ENCODE peak calls at places on chromosomes 7 and 10, in five cellular contexts. One of them, this sample, is unnamed.

GRCh38 chr7:24417526-24418120 is 133.6 kb downstream of the NPY start:
- DNase-seq in A549: no peak
- DNase-seq in dorsolateral prefrontal cortex: no peak
- DNase-seq in lower leg skin: no peak
- DNase-seq in Peyer's patch: no peak
- DNase-seq in this sample: no peak

GRCh38 chr10:50431791-50432190 is 180.5 kb upstream of the ASAH2 start:
- DNase-seq in A549: no peak
- DNase-seq in dorsolateral prefrontal cortex: no peak
- DNase-seq in lower leg skin: no peak
- DNase-seq in Peyer's patch: no peak
- DNase-seq in this sample: no peak

GRCh38 chr10:131683941-131684340 is 216.9 kb upstream of the PPP2R2D start:
- DNase-seq in A549: no peak
- DNase-seq in dorsolateral prefrontal cortex: no peak
- DNase-seq in lower leg skin: no peak
- DNase-seq in Peyer's patch: no peak
- DNase-seq in this sample: no peak

GRCh38 chr10:70034252-70034651 is 18.4 kb upstream of the MACROH2A2 start:
- DNase-seq in A549: no peak
- DNase-seq in dorsolateral prefrontal cortex: no peak
- DNase-seq in lower leg skin: no peak
- DNase-seq in Peyer's patch: no peak
- DNase-seq in this sample: no peak

GRCh38 chr7:92460109-92460508 is 12.8 kb downstream of the GATAD1 start:
- DNase-seq in A549: no peak
- DNase-seq in dorsolateral prefrontal cortex: no peak
- DNase-seq in lower leg skin: no peak
- DNase-seq in Peyer's patch: no peak
- DNase-seq in this sample: no peak

GRCh38 chr7:132575987-132576722 is at the start of gene PLXNA4:
- DNase-seq in A549: no peak
- DNase-seq in dorsolateral prefrontal cortex: peak; percentile 30
- DNase-seq in lower leg skin: peak; percentile 82
- DNase-seq in Peyer's patch: no peak
- DNase-seq in this sample: peak; percentile 14

GRCh38 chr7:40493609-40494041 is 358.8 kb downstream of the SUGCT start:
- DNase-seq in A549: no peak
- DNase-seq in dorsolateral prefrontal cortex: no peak
- DNase-seq in lower leg skin: no peak
- DNase-seq in Peyer's patch: no peak
- DNase-seq in this sample: no peak

GRCh38 chr7:44063894-44064651 is 1.3 kb downstream of the PGAM2 start:
- DNase-seq in A549: no peak
- DNase-seq in dorsolateral prefrontal cortex: no peak
- DNase-seq in lower leg skin: peak; percentile 82
- DNase-seq in Peyer's patch: peak; percentile 46
- DNase-seq in this sample: no peak

GRCh38 chr7:69438584-69438983 is 159.7 kb upstream of the AUTS2 start:
- DNase-seq in A549: no peak
- DNase-seq in dorsolateral prefrontal cortex: no peak
- DNase-seq in lower leg skin: no peak
- DNase-seq in Peyer's patch: no peak
- DNase-seq in this sample: no peak

GRCh38 chr7:2483495-2483894 is 7.3 kb upstream of the GRIFIN start:
- DNase-seq in A549: no peak
- DNase-seq in dorsolateral prefrontal cortex: no peak
- DNase-seq in lower leg skin: no peak
- DNase-seq in Peyer's patch: no peak
- DNase-seq in this sample: no peak

GRCh38 chr7:76386691-76387260 is 22.7 kb downstream of the SSC4D start:
- DNase-seq in A549: no peak
- DNase-seq in dorsolateral prefrontal cortex: no peak
- DNase-seq in lower leg skin: no peak
- DNase-seq in Peyer's patch: no peak
- DNase-seq in this sample: no peak

GRCh38 chr10:122294511-122295422 is 23.7 kb downstream of the BTBD16 start:
- DNase-seq in A549: no peak
- DNase-seq in dorsolateral prefrontal cortex: no peak
- DNase-seq in lower leg skin: no peak
- DNase-seq in Peyer's patch: no peak
- DNase-seq in this sample: no peak

GRCh38 chr7:131026297-131027003 is 292.4 kb upstream of the KLF14 start:
- DNase-seq in A549: no peak
- DNase-seq in dorsolateral prefrontal cortex: no peak
- DNase-seq in lower leg skin: no peak
- DNase-seq in Peyer's patch: no peak
- DNase-seq in this sample: no peak

GRCh38 chr7:142248-142955 is 50.0 kb upstream of the FAM20C start:
- DNase-seq in A549: no peak
- DNase-seq in dorsolateral prefrontal cortex: no peak
- DNase-seq in lower leg skin: no peak
- DNase-seq in Peyer's patch: peak; percentile 84
- DNase-seq in this sample: no peak

GRCh38 chr7:101333912-101334311 is 12.3 kb upstream of the IFT22 start:
- DNase-seq in A549: no peak
- DNase-seq in dorsolateral prefrontal cortex: no peak
- DNase-seq in lower leg skin: no peak
- DNase-seq in Peyer's patch: no peak
- DNase-seq in this sample: no peak

GRCh38 chr10:132396495-132397035 is 435 bp upstream of the PWWP2B start:
- DNase-seq in A549: no peak
- DNase-seq in dorsolateral prefrontal cortex: no peak
- DNase-seq in lower leg skin: no peak
- DNase-seq in Peyer's patch: peak; percentile 87
- DNase-seq in this sample: peak; percentile 53

GRCh38 chr7:47787249-47788069 is 160.8 kb downstream of the PKD1L1 start:
- DNase-seq in A549: no peak
- DNase-seq in dorsolateral prefrontal cortex: no peak
- DNase-seq in lower leg skin: no peak
- DNase-seq in Peyer's patch: no peak
- DNase-seq in this sample: no peak

GRCh38 chr10:17673517-17674051 is 29.6 kb downstream of the STAM start:
- DNase-seq in A549: peak; percentile 66
- DNase-seq in dorsolateral prefrontal cortex: no peak
- DNase-seq in lower leg skin: no peak
- DNase-seq in Peyer's patch: no peak
- DNase-seq in this sample: no peak

GRCh38 chr10:1210667-1211066 is 154.5 kb downstream of the WDR37 start:
- DNase-seq in A549: no peak
- DNase-seq in dorsolateral prefrontal cortex: no peak
- DNase-seq in lower leg skin: peak; percentile 63
- DNase-seq in Peyer's patch: peak; percentile 32
- DNase-seq in this sample: no peak

GRCh38 chr7:47836513-47837202 is 111.6 kb downstream of the PKD1L1 start:
- DNase-seq in A549: no peak
- DNase-seq in dorsolateral prefrontal cortex: no peak
- DNase-seq in lower leg skin: no peak
- DNase-seq in Peyer's patch: no peak
- DNase-seq in this sample: no peak

GRCh38 chr7:130009848-130010688 is 41.1 kb downstream of the ZC3HC1 start:
- DNase-seq in A549: peak; percentile 67
- DNase-seq in dorsolateral prefrontal cortex: no peak
- DNase-seq in lower leg skin: no peak
- DNase-seq in Peyer's patch: peak; percentile 72
- DNase-seq in this sample: no peak

GRCh38 chr7:16323313-16323712 is 98.0 kb downstream of the CRPPA start:
- DNase-seq in A549: no peak
- DNase-seq in dorsolateral prefrontal cortex: no peak
- DNase-seq in lower leg skin: no peak
- DNase-seq in Peyer's patch: no peak
- DNase-seq in this sample: no peak

GRCh38 chr10:49187044-49187484 is 1.1 kb downstream of the TMEM273 start:
- DNase-seq in A549: no peak
- DNase-seq in dorsolateral prefrontal cortex: no peak
- DNase-seq in lower leg skin: peak; percentile 54
- DNase-seq in Peyer's patch: peak; percentile 59
- DNase-seq in this sample: no peak

GRCh38 chr10:75484717-75485116 is 53.3 kb downstream of the LRMDA start:
- DNase-seq in A549: no peak
- DNase-seq in dorsolateral prefrontal cortex: no peak
- DNase-seq in lower leg skin: no peak
- DNase-seq in Peyer's patch: no peak
- DNase-seq in this sample: no peak

DNA sequence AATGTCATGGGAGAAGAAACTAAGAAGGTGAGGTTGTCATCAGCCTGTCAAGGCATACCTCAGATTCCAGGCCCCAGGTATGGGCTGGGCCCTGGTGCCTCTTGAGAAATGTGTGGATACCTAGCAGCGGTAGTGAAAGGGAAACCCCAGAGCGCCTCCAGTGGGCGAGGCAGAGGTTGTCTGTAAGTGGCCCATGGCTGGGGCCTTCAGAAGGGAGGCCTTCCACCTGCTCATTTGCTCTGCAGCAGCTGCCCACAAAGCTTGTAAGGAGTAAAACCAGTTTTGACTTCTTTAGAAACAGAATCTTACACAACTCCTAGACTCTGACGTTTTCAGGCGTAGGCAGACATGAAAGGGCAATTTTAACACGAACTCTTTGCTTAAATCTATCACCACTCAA is 509.9 kb downstream of the PARD3 start:
- DNase-seq in A549: no peak
- DNase-seq in dorsolateral prefrontal cortex: no peak
- DNase-seq in lower leg skin: no peak
- DNase-seq in Peyer's patch: no peak
- DNase-seq in this sample: no peak
- TF ChIP-seq CTCF in A549: no peak
- TF ChIP-seq CTCF in dorsolateral prefrontal cortex: no peak
- TF ChIP-seq CTCF in lower leg skin: no peak
- TF ChIP-seq CTCF in Peyer's patch: no peak
- TF ChIP-seq CTCF in this sample: peak; percentile 70

GRCh38 chr10:103855424-103855823 is at the start of gene SH3PXD2A:
- DNase-seq in A549: peak; percentile 62
- DNase-seq in dorsolateral prefrontal cortex: peak; percentile 48
- DNase-seq in lower leg skin: peak; percentile 85
- DNase-seq in Peyer's patch: no peak
- DNase-seq in this sample: peak; percentile 50
- TF ChIP-seq CTCF in A549: no peak
- TF ChIP-seq CTCF in dorsolateral prefrontal cortex: peak; percentile 2
- TF ChIP-seq CTCF in lower leg skin: no peak
- TF ChIP-seq CTCF in Peyer's patch: peak; percentile 45
- TF ChIP-seq CTCF in this sample: peak; percentile 22

DNA sequence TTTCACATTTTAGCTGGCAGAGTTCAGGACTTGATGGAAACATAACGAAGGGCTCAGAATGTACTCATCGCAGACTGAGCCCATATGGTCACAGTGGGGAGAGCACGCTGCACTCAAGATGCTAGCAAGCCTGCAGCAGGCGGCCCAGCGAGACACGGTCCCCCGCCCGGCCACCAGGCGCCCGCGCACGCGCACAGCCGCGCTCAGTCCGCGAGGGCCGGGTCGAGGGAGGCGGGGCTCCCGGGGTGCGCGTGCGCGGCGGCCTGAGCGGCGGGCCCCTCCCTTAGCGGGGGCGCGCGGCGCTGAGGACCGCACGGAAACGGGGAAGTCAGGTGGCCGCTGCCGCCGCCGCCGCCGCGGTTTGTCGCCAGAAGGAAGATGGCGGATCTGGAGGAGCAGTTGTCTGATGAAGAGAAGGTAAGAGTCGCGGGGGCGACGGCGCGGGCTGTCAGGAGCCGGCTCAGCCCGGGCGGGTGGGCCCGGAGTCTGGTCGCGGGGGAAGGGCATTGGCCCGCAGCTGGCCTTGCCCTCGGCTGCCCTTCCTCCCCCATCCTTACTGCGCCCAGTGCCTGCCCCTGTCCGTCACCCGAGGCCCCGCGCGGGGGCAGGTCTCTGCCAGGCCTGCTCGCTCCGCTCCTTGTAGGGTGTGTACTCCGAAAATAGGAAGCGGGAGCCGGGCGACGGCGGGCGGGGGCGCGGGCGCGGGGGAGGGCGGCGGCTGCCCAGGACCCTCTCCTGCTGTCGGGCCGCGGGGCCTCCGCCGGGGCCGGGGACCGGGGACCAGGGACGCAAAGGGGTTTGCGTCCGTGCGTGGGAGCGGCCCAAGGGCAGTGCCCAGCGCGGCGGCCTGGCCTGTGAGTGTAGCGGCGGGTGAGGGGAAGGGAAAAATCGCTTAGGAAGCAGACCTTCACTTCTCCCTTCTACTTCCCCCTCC is at the start of gene CAPZA2:
- DNase-seq in A549: peak; percentile 95
- DNase-seq in dorsolateral prefrontal cortex: peak; percentile 88
- DNase-seq in lower leg skin: peak; percentile 98
- DNase-seq in Peyer's patch: peak; percentile 96
- DNase-seq in this sample: peak; percentile 93
- TF ChIP-seq CTCF in A549: no peak
- TF ChIP-seq CTCF in dorsolateral prefrontal cortex: peak; percentile 58
- TF ChIP-seq CTCF in lower leg skin: no peak
- TF ChIP-seq CTCF in Peyer's patch: peak; percentile 93
- TF ChIP-seq CTCF in this sample: peak; percentile 54

GRCh38 chr10:98445200-98445812 is 1.4 kb downstream of the HPS1 start:
- DNase-seq in A549: no peak
- DNase-seq in dorsolateral prefrontal cortex: no peak
- DNase-seq in lower leg skin: no peak
- DNase-seq in Peyer's patch: no peak
- DNase-seq in this sample: no peak

GRCh38 chr10:98449287-98449686 is 2.6 kb upstream of the HPS1 start:
- DNase-seq in A549: no peak
- DNase-seq in dorsolateral prefrontal cortex: no peak
- DNase-seq in lower leg skin: no peak
- DNase-seq in Peyer's patch: no peak
- DNase-seq in this sample: no peak

GRCh38 chr10:98444314-98445006 is 2.3 kb downstream of the HPS1 start:
- DNase-seq in A549: no peak
- DNase-seq in dorsolateral prefrontal cortex: no peak
- DNase-seq in lower leg skin: no peak
- DNase-seq in Peyer's patch: no peak
- DNase-seq in this sample: no peak

GRCh38 chr10:98446121-98446655 is 547 bp downstream of the HPS1 start:
- DNase-seq in A549: peak; percentile 36
- DNase-seq in dorsolateral prefrontal cortex: peak; percentile 41
- DNase-seq in lower leg skin: peak; percentile 91
- DNase-seq in Peyer's patch: peak; percentile 61
- DNase-seq in this sample: peak; percentile 20

DNA sequence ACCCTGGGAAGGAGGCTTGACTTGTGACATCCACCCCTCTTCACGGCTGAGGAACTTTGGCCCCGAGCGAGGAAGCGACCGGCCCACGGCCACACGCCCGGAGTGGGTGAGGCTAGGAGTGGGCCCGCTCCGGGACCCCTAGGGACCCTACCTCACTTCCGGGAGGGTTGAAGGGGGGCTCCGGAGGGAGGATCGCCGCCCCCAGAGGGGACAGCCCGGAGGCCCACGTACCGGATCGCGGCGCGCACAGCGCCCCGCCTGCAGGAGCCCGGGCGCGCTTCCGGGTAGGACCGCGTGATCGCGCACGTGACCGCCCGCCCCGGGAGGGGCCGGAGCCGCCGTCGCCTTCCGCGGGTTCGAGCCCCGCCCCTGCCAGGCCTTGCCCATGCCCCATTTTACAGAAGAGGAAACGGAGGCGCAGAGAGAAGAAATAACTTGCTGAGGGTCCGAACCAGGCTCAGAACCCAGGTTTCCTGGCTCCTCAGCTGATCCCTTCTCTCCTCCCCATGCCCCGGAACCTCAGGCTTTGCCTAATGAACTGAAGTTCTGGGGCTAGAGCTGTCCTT is at the start of gene HPS1:
- DNase-seq in A549: peak; percentile 80
- DNase-seq in dorsolateral prefrontal cortex: peak; percentile 78
- DNase-seq in lower leg skin: peak; percentile 97
- DNase-seq in Peyer's patch: peak; percentile 93
- DNase-seq in this sample: peak; percentile 62
- TF ChIP-seq CTCF in A549: peak; percentile 17
- TF ChIP-seq CTCF in dorsolateral prefrontal cortex: peak; percentile 32
- TF ChIP-seq CTCF in lower leg skin: no peak
- TF ChIP-seq CTCF in Peyer's patch: no peak
- TF ChIP-seq CTCF in this sample: no peak

This sample was measured in neural crest cell.